ENCODE peak calls at places on chromosomes 3 and 15, in nine cellular contexts. Y is activated CD8-positive, alpha-beta memory T cell treated with anti-CD3 and anti-CD28 coated beads for 24 hours; D is ovary; X is stimulated activated CD8-positive, alpha-beta memory T cell treated with anti-CD3 and anti-CD28 coated beads, Interleukin-2, amount 100 ng/mL, for 48 hours; O is AML-193; K is stimulated activated CD4-positive, alpha-beta T cell treated with anti-CD3 and anti-CD28 coated beads, Interleukin-12 subunit alpha, Interleukin-12 subunit beta, amount 100 ng/mL, for 48 hours; U is foreskin fibroblast; T is NCI-H2081; R is GM12892. A is an unnamed sample.

GRCh38 chr3:194871864-194872668 is 186.4 kb downstream of the FAM43A start:
- DNase-seq in Y (no peak), D (no peak), X (no peak), O (no peak), K (no peak), U (peak), T (no peak), R (no peak), A (no peak)

GRCh38 chr3:127478922-127479321 is 111.6 kb downstream of the TPRA1 start:
- DNase-seq in Y (no peak), D (no peak), X (no peak), O (no peak), K (no peak), U (no peak), T (no peak), R (no peak), A (no peak)

GRCh38 chr3:127152676-127153505 is 40.0 kb upstream of the PRR23E start:
- DNase-seq in Y (no peak), D (no peak), X (no peak), O (no peak), K (no peak), U (no peak), T (no peak), R (no peak), A (no peak)

GRCh38 chr15:57476533-57476975 is 100.2 kb downstream of the CGNL1 start:
- DNase-seq in Y (no peak), D (no peak), X (no peak), O (no peak), K (no peak), U (peak), T (no peak), R (no peak), A (no peak)

GRCh38 chr3:2354702-2355101 is 256.0 kb downstream of the CNTN4 start:
- DNase-seq in Y (no peak), D (no peak), X (no peak), O (no peak), K (no peak), U (peak), T (peak), R (no peak), A (no peak)

GRCh38 chr3:81214626-81215025 is 546.8 kb downstream of the GBE1 start:
- DNase-seq in Y (no peak), D (no peak), X (no peak), O (no peak), K (no peak), U (peak), T (no peak), R (no peak), A (no peak)

GRCh38 chr15:90145259-90145658 is 43.0 kb upstream of the IDH2 start:
- DNase-seq in Y (no peak), D (no peak), X (no peak), O (no peak), K (no peak), U (no peak), T (no peak), R (no peak), A (no peak)

GRCh38 chr15:64251121-64251520 is 88.3 kb upstream of the PPIB start:
- DNase-seq in Y (no peak), D (no peak), X (no peak), O (no peak), K (no peak), U (no peak), T (no peak), R (no peak), A (no peak)

GRCh38 chr3:2657971-2658370 is 452.2 kb downstream of the IL5RA start:
- DNase-seq in Y (no peak), D (no peak), X (no peak), O (no peak), K (no peak), U (no peak), T (no peak), R (no peak), A (no peak)

GRCh38 chr3:66450389-66451022 is 50.3 kb downstream of the LRIG1 start:
- DNase-seq in Y (no peak), D (peak), X (no peak), O (no peak), K (no peak), U (peak), T (peak), R (no peak), A (no peak)

GRCh38 chr3:158167737-158168469 is 58.0 kb downstream of the RSRC1 start:
- DNase-seq in Y (no peak), D (no peak), X (no peak), O (peak), K (no peak), U (peak), T (no peak), R (no peak), A (peak)

GRCh38 chr3:101634591-101635196 is 42.2 kb downstream of the ZBTB11 start:
- DNase-seq in Y (peak), D (no peak), X (no peak), O (no peak), K (no peak), U (no peak), T (no peak), R (no peak), A (no peak)

A was measured in stimulated activated naive CD8-positive, alpha-beta T cell treated with anti-CD3 and anti-CD28 coated beads, Interleukin-15, amount 100 ng/mL, for 72 hours.